ENCODE peak calls at places on chromosome 20, in ten cellular contexts. R, H, T, G, Y, V, F, O, M and N are unnamed samples.

GRCh38 chr20:62924567-62925419 is 1.5 kb downstream of the DIDO1 start:
- DNase-seq in R (no peak), H (peak), T (peak), G (peak), Y (no peak), V (peak), F (peak), O (peak), M (no peak), N (no peak)

GRCh38 chr20:46333136-46333991 is 25.1 kb upstream of the CDH22 start:
- DNase-seq in R (no peak), H (peak), T (no peak), G (no peak), Y (no peak), V (no peak), F (no peak), O (no peak), M (no peak), N (no peak)

GRCh38 chr20:23668477-23668951 is 20.3 kb downstream of the CST4 start:
- DNase-seq in R (no peak), H (peak), T (peak), G (peak), Y (peak), V (peak), F (peak), O (peak), M (peak), N (peak)

GRCh38 chr20:24469116-24470030 is at the start of gene SYNDIG1:
- DNase-seq in R (no peak), H (peak), T (no peak), G (no peak), Y (peak), V (no peak), F (no peak), O (no peak), M (peak), N (no peak)

GRCh38 chr20:41956316-41957050 is 338.3 kb upstream of the CHD6 start:
- DNase-seq in R (no peak), H (peak), T (peak), G (peak), Y (no peak), V (peak), F (peak), O (peak), M (no peak), N (no peak)

GRCh38 chr20:37596890-37597539 is 69.3 kb upstream of the BLCAP start:
- DNase-seq in R (no peak), H (no peak), T (no peak), G (no peak), Y (no peak), V (no peak), F (no peak), O (no peak), M (no peak), N (no peak)

GRCh38 chr20:58542411-58543095 is 27.4 kb upstream of the APCDD1L start:
- DNase-seq in R (no peak), H (no peak), T (no peak), G (no peak), Y (no peak), V (no peak), F (no peak), O (no peak), M (no peak), N (no peak)

GRCh38 chr20:63940071-63940471 is 16.1 kb downstream of the UCKL1 start:
- DNase-seq in R (no peak), H (no peak), T (no peak), G (no peak), Y (no peak), V (no peak), F (no peak), O (no peak), M (no peak), N (no peak)

GRCh38 chr20:10802201-10802600 is 128.4 kb upstream of the JAG1 start:
- DNase-seq in R (no peak), H (no peak), T (no peak), G (no peak), Y (no peak), V (no peak), F (no peak), O (peak), M (no peak), N (no peak)

GRCh38 chr20:7257719-7258466 is 490.4 kb downstream of the BMP2 start:
- DNase-seq in R (no peak), H (no peak), T (no peak), G (no peak), Y (no peak), V (no peak), F (no peak), O (no peak), M (peak), N (no peak)

GRCh38 chr20:19712737-19713260 is 45.3 kb upstream of the RIN2 start:
- DNase-seq in R (no peak), H (no peak), T (peak), G (no peak), Y (no peak), V (no peak), F (no peak), O (no peak), M (no peak), N (no peak)

GRCh38 chr20:38680492-38681118 is 43.7 kb upstream of the SLC32A1 start:
- DNase-seq in R (no peak), H (no peak), T (peak), G (peak), Y (peak), V (peak), F (peak), O (peak), M (no peak), N (no peak)

GRCh38 chr20:54054516-54054915 is 15.9 kb downstream of the BCAS1 start:
- DNase-seq in R (no peak), H (no peak), T (no peak), G (no peak), Y (no peak), V (no peak), F (no peak), O (no peak), M (no peak), N (no peak)

GRCh38 chr20:17640875-17641378 is 41.1 kb downstream of the RRBP1 start:
- DNase-seq in R (no peak), H (no peak), T (no peak), G (no peak), Y (no peak), V (no peak), F (no peak), O (no peak), M (no peak), N (no peak)

GRCh38 chr20:25285091-25285647 is 37.3 kb downstream of the PYGB start:
- DNase-seq in R (no peak), H (no peak), T (no peak), G (no peak), Y (no peak), V (no peak), F (no peak), O (no peak), M (peak), N (no peak)

GRCh38 chr20:17562804-17563305 is 7.0 kb upstream of the DSTN start:
- DNase-seq in R (peak), H (no peak), T (peak), G (no peak), Y (no peak), V (no peak), F (no peak), O (peak), M (no peak), N (no peak)

GRCh38 chr20:59992531-59992930 is 34.3 kb downstream of the CDH26 start:
- DNase-seq in R (no peak), H (no peak), T (no peak), G (peak), Y (no peak), V (no peak), F (no peak), O (no peak), M (no peak), N (no peak)

GRCh38 chr20:39108746-39109145 is 146.6 kb downstream of the DHX35 start:
- DNase-seq in R (peak), H (no peak), T (peak), G (no peak), Y (no peak), V (peak), F (no peak), O (peak), M (no peak), N (no peak)

GRCh38 chr20:37734228-37734980 is 40.6 kb downstream of the CTNNBL1 start:
- DNase-seq in R (peak), H (peak), T (no peak), G (no peak), Y (no peak), V (no peak), F (peak), O (peak), M (no peak), N (no peak)

GRCh38 chr20:44733341-44734069 is 12.2 kb upstream of the KCNK15 start:
- DNase-seq in R (no peak), H (peak), T (peak), G (peak), Y (peak), V (peak), F (peak), O (peak), M (peak), N (peak)

GRCh38 chr20:51495921-51496545 is 46.5 kb downstream of the NFATC2 start:
- DNase-seq in R (no peak), H (no peak), T (no peak), G (peak), Y (no peak), V (no peak), F (no peak), O (no peak), M (no peak), N (no peak)

GRCh38 chr20:62774076-62774714 is 22.1 kb upstream of the MRGBP start:
- DNase-seq in R (no peak), H (no peak), T (no peak), G (no peak), Y (no peak), V (no peak), F (no peak), O (no peak), M (no peak), N (no peak)

GRCh38 chr20:44609006-44609510 is 26.7 kb downstream of the PKIG start:
- DNase-seq in R (no peak), H (peak), T (no peak), G (no peak), Y (no peak), V (no peak), F (no peak), O (no peak), M (no peak), N (no peak)

GRCh38 chr20:22438926-22439325 is 145.4 kb downstream of the FOXA2 start:
- DNase-seq in R (no peak), H (peak), T (no peak), G (no peak), Y (peak), V (no peak), F (peak), O (no peak), M (no peak), N (no peak)
- TF ChIP-seq CTCF in R (no peak), H (peak), T (no peak), G (peak), Y (peak), V (no peak), F (peak), O (peak), M (no peak), N (no peak)

GRCh38 chr20:43514062-43514971 is 6.8 kb downstream of the L3MBTL1 start:
- DNase-seq in R (peak), H (peak), T (peak), G (peak), Y (peak), V (peak), F (peak), O (peak), M (peak), N (peak)
- TF ChIP-seq CTCF in R (peak), H (peak), T (peak), G (peak), Y (no peak), V (peak), F (peak), O (peak), M (peak), N (peak)

DNA sequence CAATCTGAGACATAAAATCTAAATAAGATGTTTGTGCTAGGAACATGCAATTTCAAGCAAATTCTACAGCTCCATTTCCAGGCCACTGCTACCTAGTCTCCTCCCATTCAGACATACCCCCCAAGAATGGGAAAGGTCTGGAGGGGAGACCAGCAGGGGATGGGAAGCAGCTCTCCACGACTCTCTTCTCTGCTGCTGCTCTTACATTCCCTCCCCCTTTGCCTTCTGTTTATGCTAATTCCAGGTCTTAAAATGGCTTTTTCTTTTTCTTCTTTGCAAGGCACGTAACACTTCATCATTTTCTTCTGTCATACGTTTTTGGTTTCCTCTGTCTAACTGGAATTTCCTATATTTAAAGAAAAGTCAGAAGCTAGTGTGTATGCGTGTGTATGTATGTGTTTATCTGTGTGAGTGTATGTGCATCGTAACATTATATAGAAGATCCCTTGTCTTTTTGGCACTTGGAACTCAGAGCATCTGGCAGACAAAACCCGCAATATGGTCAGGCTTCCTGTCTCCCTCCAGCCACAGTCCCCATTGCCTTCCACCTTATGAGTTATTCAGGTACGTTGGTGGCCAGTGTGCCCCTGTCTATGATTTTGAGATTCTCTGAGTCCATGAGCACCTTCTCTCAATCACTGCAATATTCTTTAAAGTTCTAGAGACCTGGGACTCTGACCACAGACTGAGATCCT is 493.7 kb downstream of the BTBD3 start:
- DNase-seq in R (no peak), H (no peak), T (no peak), G (no peak), Y (no peak), V (no peak), F (no peak), O (no peak), M (no peak), N (no peak)
- TF ChIP-seq CTCF in R (no peak), H (no peak), T (no peak), G (no peak), Y (no peak), V (no peak), F (no peak), O (no peak), M (no peak), N (no peak)

GRCh38 chr20:34294563-34294962 is 8.6 kb downstream of the AHCY start:
- DNase-seq in R (no peak), H (no peak), T (no peak), G (no peak), Y (no peak), V (no peak), F (no peak), O (no peak), M (no peak), N (no peak)

GRCh38 chr20:34293119-34293518 is 10.0 kb downstream of the AHCY start:
- DNase-seq in R (no peak), H (no peak), T (no peak), G (no peak), Y (no peak), V (no peak), F (no peak), O (no peak), M (no peak), N (no peak)

GRCh38 chr20:34293589-34293988 is 9.6 kb downstream of the AHCY start:
- DNase-seq in R (no peak), H (no peak), T (peak), G (no peak), Y (peak), V (no peak), F (no peak), O (no peak), M (no peak), N (no peak)

GRCh38 chr20:34290471-34290870 is 12.7 kb downstream of the AHCY start:
- DNase-seq in R (no peak), H (no peak), T (no peak), G (no peak), Y (no peak), V (no peak), F (no peak), O (no peak), M (no peak), N (no peak)

DNA sequence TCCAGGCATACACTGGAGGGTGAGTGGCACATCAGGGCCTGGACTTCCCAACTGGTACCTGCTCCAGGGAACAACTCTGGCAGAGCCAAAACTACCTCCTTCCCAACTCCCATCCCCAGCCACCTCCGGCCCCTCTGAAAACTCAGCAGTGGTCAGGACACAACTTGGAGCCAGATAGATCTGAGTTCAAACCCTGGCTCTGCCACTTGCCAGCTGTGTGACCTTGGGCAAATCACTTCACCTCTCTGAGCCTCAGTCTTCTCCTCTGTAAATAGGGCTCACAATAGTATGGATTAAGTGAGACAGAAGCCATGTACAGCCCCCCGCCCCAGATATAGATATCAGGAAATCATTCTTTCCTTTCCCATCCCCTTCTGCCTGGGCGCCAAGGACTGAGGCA is 10.7 kb downstream of the AHCY start:
- DNase-seq in R (no peak), H (no peak), T (no peak), G (no peak), Y (no peak), V (no peak), F (no peak), O (no peak), M (no peak), N (no peak)
- TF ChIP-seq CTCF in R (no peak), H (no peak), T (no peak), G (no peak), Y (no peak), V (no peak), F (no peak), O (no peak), M (no peak), N (no peak)

GRCh38 chr20:4681441-4681840 is 40.3 kb upstream of the PRND start:
- DNase-seq in R (no peak), H (no peak), T (no peak), G (no peak), Y (no peak), V (no peak), F (no peak), O (no peak), M (no peak), N (no peak)
- TF ChIP-seq CTCF in R (no peak), H (no peak), T (no peak), G (no peak), Y (no peak), V (no peak), F (no peak), O (no peak), M (no peak), N (no peak)

GRCh38 chr20:49346682-49347081 is 68.8 kb upstream of the ZNFX1 start:
- DNase-seq in R (no peak), H (peak), T (no peak), G (no peak), Y (peak), V (no peak), F (no peak), O (no peak), M (no peak), N (no peak)
- TF ChIP-seq CTCF in R (no peak), H (no peak), T (no peak), G (no peak), Y (no peak), V (no peak), F (no peak), O (no peak), M (no peak), N (no peak)

GRCh38 chr20:309306-309840 is 12.0 kb downstream of the ZCCHC3 start:
- DNase-seq in R (no peak), H (peak), T (no peak), G (no peak), Y (no peak), V (peak), F (no peak), O (peak), M (no peak), N (no peak)
- TF ChIP-seq CTCF in R (no peak), H (no peak), T (no peak), G (no peak), Y (no peak), V (no peak), F (no peak), O (no peak), M (no peak), N (no peak)

GRCh38 chr20:16528078-16528477 is 45.2 kb downstream of the KIF16B start:
- DNase-seq in R (peak), H (no peak), T (no peak), G (no peak), Y (no peak), V (peak), F (no peak), O (peak), M (no peak), N (no peak)
- TF ChIP-seq CTCF in R (no peak), H (no peak), T (no peak), G (no peak), Y (no peak), V (no peak), F (no peak), O (no peak), M (no peak), N (no peak)